ENCODE peak calls at places on chromosomes 6 and 20, in four cellular contexts. S is Calu3; I is CD8-positive, alpha-beta T cell; J is SJSA1. N is an unnamed sample.

GRCh38 chr6:45665859-45666258 is 288.1 kb upstream of the SUPT3H start:
- DNase-seq in J (no peak), I (no peak), S (no peak), N (no peak)

GRCh38 chr6:138229663-138230194 is 11.4 kb upstream of the PBOV1 start:
- DNase-seq in I (no peak), J (no peak), S (no peak), N (no peak)

GRCh38 chr6:89438248-89438647 is 5.3 kb downstream of the ANKRD6 start:
- DNase-seq in I (no peak), J (no peak), S (peak), N (no peak)

GRCh38 chr6:131182991-131183425 is 47.7 kb downstream of the AKAP7 start:
- DNase-seq in J (no peak), S (peak), I (peak), N (peak)

GRCh38 chr6:5302220-5302946 is 41.1 kb downstream of the FARS2 start:
- DNase-seq in J (no peak), S (no peak), I (no peak), N (no peak)

GRCh38 chr6:5520796-5521195 is 259.5 kb downstream of the FARS2 start:
- DNase-seq in I (no peak), S (no peak), J (no peak), N (no peak)

GRCh38 chr20:36096404-36096799 is 58.1 kb upstream of the EPB41L1 start:
- DNase-seq in J (no peak), I (no peak), S (no peak), N (no peak)

GRCh38 chr20:25246182-25246943 is 1.5 kb upstream of the PYGB start:
- DNase-seq in J (no peak), S (no peak), I (no peak), N (no peak)

GRCh38 chr20:54648421-54649142 is 173.2 kb downstream of the DOK5 start:
- DNase-seq in J (no peak), I (no peak), S (no peak), N (no peak)

GRCh38 chr6:42025066-42025789 is 25.1 kb upstream of the TAF8 start:
- DNase-seq in J (no peak), S (no peak), I (no peak), N (no peak)

GRCh38 chr20:47988601-47989116 is 203.4 kb upstream of the SULF2 start:
- DNase-seq in S (no peak), I (no peak), J (no peak), N (no peak)

GRCh38 chr6:79403525-79403924 is 133.7 kb downstream of the LCA5 start:
- DNase-seq in J (no peak), S (no peak), I (no peak), N (no peak)

GRCh38 chr6:117624869-117625481 is 22.7 kb upstream of the GOPC start:
- DNase-seq in S (no peak), I (no peak), J (no peak), N (peak)

GRCh38 chr20:16167423-16167822 is 405.8 kb downstream of the KIF16B start:
- DNase-seq in J (no peak), S (no peak), I (no peak), N (no peak)

GRCh38 chr20:19212524-19213502 is at the start of gene SLC24A3:
- DNase-seq in I (no peak), J (no peak), S (peak), N (peak)

GRCh38 chr6:157570752-157571151 is 189.8 kb downstream of the ZDHHC14 start:
- DNase-seq in J (no peak), I (no peak), S (no peak), N (no peak)

GRCh38 chr6:12111271-12111670 is 99.2 kb downstream of the HIVEP1 start:
- DNase-seq in S (no peak), I (no peak), J (no peak), N (no peak)

GRCh38 chr6:142842423-142843261 is 102.3 kb downstream of the HIVEP2 start:
- DNase-seq in I (peak), S (no peak), J (no peak), N (no peak)

GRCh38 chr6:25026723-25027122 is 91.0 kb upstream of the RIPOR2 start:
- DNase-seq in I (no peak), J (no peak), S (no peak), N (no peak)

GRCh38 chr6:148681666-148682065 is 65.2 kb upstream of the UST start:
- DNase-seq in I (no peak), J (no peak), S (no peak), N (no peak)

GRCh38 chr6:127907960-127908640 is 7.2 kb upstream of the THEMIS start:
- DNase-seq in S (no peak), J (no peak), I (no peak), N (no peak)

GRCh38 chr6:19613678-19614077 is 223.5 kb upstream of the ID4 start:
- DNase-seq in J (no peak), S (no peak), I (no peak), N (no peak)

GRCh38 chr6:143241110-143241509 is 180.4 kb downstream of the AIG1 start:
- DNase-seq in S (no peak), J (no peak), I (no peak), N (no peak)

GRCh38 chr6:138007014-138007472 is 100.2 kb downstream of the PERP start:
- DNase-seq in J (no peak), S (peak), I (peak), N (peak)

GRCh38 chr20:14005996-14006395 is 10.7 kb downstream of the MACROD2 start:
- DNase-seq in S (no peak), J (no peak), I (no peak), N (no peak)

GRCh38 chr6:165782124-165782523 is 119.1 kb upstream of the PDE10A start:
- DNase-seq in I (no peak), S (no peak), J (no peak), N (no peak)

GRCh38 chr6:53543341-53544010 is 1.4 kb downstream of the GCLC start:
- DNase-seq in J (no peak), S (no peak), I (no peak), N (no peak)

GRCh38 chr20:57320358-57320757 is 9.2 kb upstream of the SPO11 start:
- DNase-seq in I (no peak), S (no peak), J (no peak), N (no peak)

GRCh38 chr20:45041464-45042337 is 59.2 kb downstream of the KCNS1 start:
- DNase-seq in S (peak), I (no peak), J (no peak), N (peak)

GRCh38 chr6:158849899-158850806 is 31.0 kb upstream of the EZR start:
- DNase-seq in S (peak), J (peak), I (peak), N (peak)

GRCh38 chr6:168221497-168222079 is 98.0 kb downstream of the DACT2 start:
- DNase-seq in S (no peak), J (peak), I (no peak), N (no peak)

GRCh38 chr6:21836772-21837460 is 243.4 kb downstream of the SOX4 start:
- DNase-seq in I (no peak), J (no peak), S (no peak), N (no peak)

GRCh38 chr6:117417851-117418250 is 7.9 kb downstream of the ROS1 start:
- DNase-seq in I (no peak), S (no peak), J (no peak), N (no peak)

GRCh38 chr6:131051316-131051715 is 11.7 kb downstream of the EPB41L2 start:
- DNase-seq in S (no peak), J (no peak), I (no peak), N (no peak)

GRCh38 chr6:72140795-72141194 is 254.4 kb downstream of the RIMS1 start:
- DNase-seq in I (no peak), J (no peak), S (no peak), N (peak)

N was measured in GM23338.